ENCODE peak calls at places on chromosome 10, in eight cellular contexts. S is GM23248; C is CD4-positive, alpha-beta memory T cell; J is cardiac muscle cell; D is heart right ventricle; Z is left lung; W is neuronal stem cell; P is heart left ventricle. E is an unnamed sample.
A peak's percentile ranks its signal among the peaks of the same experiment; 100 is the strongest.

GRCh38 chr10:97336942-97337719 is 2.6 kb upstream of the FRAT2 start:
- DNase-seq in S (no peak), C (no peak), J (no peak), D (no peak), Z (peak; percentile 41), W (peak; percentile 57), P (no peak), E (no peak)

GRCh38 chr10:75803816-75804576 is 372.6 kb downstream of the LRMDA start:
- DNase-seq in S (no peak), C (no peak), J (no peak), D (peak; percentile 27), Z (no peak), W (no peak), P (no peak), E (no peak)

GRCh38 chr10:131230166-131230565 is 81.4 kb downstream of the TCERG1L start:
- DNase-seq in S (no peak), C (no peak), J (no peak), D (no peak), Z (no peak), W (no peak), P (peak; percentile 15), E (peak; percentile 21)

GRCh38 chr10:36725581-36726520 is 399.5 kb upstream of the ANKRD30A start:
- DNase-seq in S (peak; percentile 91), C (no peak), J (peak; percentile 50), D (no peak), Z (no peak), W (peak; percentile 69), P (peak; percentile 28), E (no peak)

GRCh38 chr10:104038958-104039752 is 46.5 kb downstream of the COL17A1 start:
- DNase-seq in S (no peak), C (no peak), J (no peak), D (no peak), Z (no peak), W (no peak), P (no peak), E (no peak)

GRCh38 chr10:88115968-88116367 is 252.5 kb downstream of the PTEN start:
- DNase-seq in S (peak; percentile 79), C (no peak), J (no peak), D (no peak), Z (no peak), W (no peak), P (no peak), E (no peak)

GRCh38 chr10:130480491-130480890 is 344.3 kb downstream of the GLRX3 start:
- DNase-seq in S (no peak), C (no peak), J (no peak), D (no peak), Z (no peak), W (no peak), P (no peak), E (no peak)

GRCh38 chr10:48601789-48602188 is 3.1 kb downstream of the ARHGAP22 start:
- DNase-seq in S (no peak), C (no peak), J (no peak), D (no peak), Z (no peak), W (no peak), P (no peak), E (no peak)

GRCh38 chr10:42934351-42934811 is 142.5 kb upstream of the RET start:
- DNase-seq in S (no peak), C (no peak), J (no peak), D (no peak), Z (no peak), W (no peak), P (no peak), E (peak; percentile 65)

GRCh38 chr10:48299066-48299465 is 7.4 kb upstream of the MAPK8 start:
- DNase-seq in S (no peak), C (no peak), J (no peak), D (no peak), Z (no peak), W (no peak), P (no peak), E (no peak)

GRCh38 chr10:71072820-71073205 is 139.6 kb upstream of the UNC5B start:
- DNase-seq in S (no peak), C (no peak), J (no peak), D (no peak), Z (no peak), W (no peak), P (no peak), E (peak; percentile 20)

GRCh38 chr10:94183666-94184264 is 179.0 kb downstream of the NOC3L start:
- DNase-seq in S (peak; percentile 94), C (no peak), J (peak; percentile 90), D (no peak), Z (no peak), W (no peak), P (no peak), E (no peak)

GRCh38 chr10:11742009-11742778 is at the start of gene ECHDC3:
- DNase-seq in S (peak; percentile 49), C (peak; percentile 38), J (peak; percentile 60), D (peak; percentile 75), Z (peak; percentile 79), W (peak; percentile 26), P (peak; percentile 83), E (peak; percentile 88)
- H3K4me3 ChIP-seq in S (peak within 1 kb of the TSS; percentile 60), C (no peak within 1 kb of the TSS), J (peak within 1 kb of the TSS; percentile 15), D (peak within 1 kb of the TSS; percentile 63), Z (peak within 1 kb of the TSS; percentile 80), W (no peak within 1 kb of the TSS), P (peak within 1 kb of the TSS; percentile 57), E (peak within 1 kb of the TSS; percentile 35)

GRCh38 chr10:114223066-114223465 is 16.0 kb upstream of the VWA2 start:
- DNase-seq in S (no peak), C (no peak), J (no peak), D (peak; percentile 43), Z (no peak), W (no peak), P (peak; percentile 74), E (no peak)

GRCh38 chr10:114220281-114220680 is 18.8 kb upstream of the VWA2 start:
- DNase-seq in S (no peak), C (no peak), J (no peak), D (no peak), Z (no peak), W (no peak), P (no peak), E (no peak)

DNA sequence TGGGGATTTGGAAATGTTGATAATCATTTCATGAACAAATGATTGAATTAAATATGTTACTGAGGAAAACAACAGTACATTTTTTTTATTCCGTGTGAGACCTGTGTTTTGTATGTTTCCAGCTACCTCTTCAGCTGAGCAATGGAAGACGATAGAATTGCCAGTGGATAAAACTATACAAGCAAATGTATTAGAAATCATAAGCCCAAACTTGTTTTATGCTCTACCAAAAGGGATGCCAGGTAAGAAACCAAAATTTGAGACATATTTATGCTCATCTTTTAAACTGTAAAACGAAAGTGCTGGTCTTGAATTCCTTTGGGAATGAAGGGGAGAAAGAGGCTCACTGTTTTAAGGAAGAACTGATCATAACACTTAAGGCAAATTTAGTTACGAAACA is 17.8 kb upstream of the VWA2 start:
- DNase-seq in S (no peak), C (no peak), J (no peak), D (no peak), Z (no peak), W (no peak), P (no peak), E (no peak)
- H3K27ac ChIP-seq in S (no peak overlapping the region), C (no peak overlapping the region), J (no peak overlapping the region), D (no peak overlapping the region), Z (no peak overlapping the region), W (no peak overlapping the region), P (no peak overlapping the region), E (no peak overlapping the region)

GRCh38 chr10:79392020-79392398 is 44.7 kb downstream of the PPIF start:
- DNase-seq in S (no peak), C (no peak), J (no peak), D (peak; percentile 11), Z (peak; percentile 32), W (no peak), P (no peak), E (peak; percentile 42)

GRCh38 chr10:79387974-79388850 is 40.9 kb downstream of the PPIF start:
- DNase-seq in S (no peak), C (no peak), J (no peak), D (peak; percentile 6), Z (no peak), W (no peak), P (no peak), E (no peak)

GRCh38 chr10:79390551-79391229 is 43.4 kb downstream of the PPIF start:
- DNase-seq in S (no peak), C (no peak), J (peak; percentile 48), D (peak; percentile 22), Z (peak; percentile 32), W (no peak), P (no peak), E (peak; percentile 75)

GRCh38 chr10:79391231-79392019 is 44.2 kb downstream of the PPIF start:
- DNase-seq in S (peak; percentile 56), C (no peak), J (no peak), D (peak; percentile 33), Z (peak; percentile 26), W (no peak), P (no peak), E (no peak)

DNA sequence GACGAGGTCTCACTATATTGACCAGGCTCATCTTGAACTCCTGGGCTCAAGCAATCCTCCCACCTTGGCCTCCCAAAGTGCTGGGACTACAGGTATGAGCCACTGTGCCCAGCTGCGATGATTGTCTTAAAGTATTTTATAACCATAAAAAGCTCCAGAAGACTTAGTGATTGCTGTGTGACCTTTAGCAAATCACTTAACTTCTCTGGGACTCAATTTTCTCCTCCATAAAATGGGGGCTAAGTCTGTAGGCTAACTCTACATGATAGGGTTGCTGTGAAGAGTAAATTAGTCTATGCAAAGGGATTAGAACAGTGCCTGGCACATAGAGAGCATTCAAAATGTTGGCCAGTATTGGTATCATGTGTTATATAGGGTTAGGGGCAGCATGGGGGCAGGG is 42.8 kb downstream of the PPIF start:
- DNase-seq in S (no peak), C (no peak), J (no peak), D (no peak), Z (no peak), W (no peak), P (no peak), E (no peak)
- H3K36me3 ChIP-seq in S (no peaks in the 10 kb centered on the region), C (no peaks in the 10 kb centered on the region), J (peaks cover 2% of the 10 kb centered on the region), D (peaks cover 32% of the 10 kb centered on the region), Z (peaks cover 33% of the 10 kb centered on the region), W (peaks cover 2% of the 10 kb centered on the region), P (peaks cover 38% of the 10 kb centered on the region), E (no peaks in the 10 kb centered on the region)

GRCh38 chr10:84076540-84077195 is 62.6 kb upstream of the GHITM start:
- DNase-seq in S (peak; percentile 66), C (no peak), J (peak; percentile 79), D (no peak), Z (no peak), W (no peak), P (no peak), E (no peak)

GRCh38 chr10:84077728-84078127 is 61.6 kb upstream of the GHITM start:
- DNase-seq in S (no peak), C (no peak), J (no peak), D (no peak), Z (no peak), W (no peak), P (no peak), E (no peak)

GRCh38 chr10:84075226-84076046 is 63.9 kb upstream of the GHITM start:
- DNase-seq in S (peak; percentile 58), C (no peak), J (no peak), D (no peak), Z (no peak), W (no peak), P (peak; percentile 44), E (no peak)

GRCh38 chr10:84074521-84074920 is 64.8 kb upstream of the GHITM start:
- DNase-seq in S (no peak), C (no peak), J (no peak), D (no peak), Z (no peak), W (no peak), P (no peak), E (no peak)

DNA sequence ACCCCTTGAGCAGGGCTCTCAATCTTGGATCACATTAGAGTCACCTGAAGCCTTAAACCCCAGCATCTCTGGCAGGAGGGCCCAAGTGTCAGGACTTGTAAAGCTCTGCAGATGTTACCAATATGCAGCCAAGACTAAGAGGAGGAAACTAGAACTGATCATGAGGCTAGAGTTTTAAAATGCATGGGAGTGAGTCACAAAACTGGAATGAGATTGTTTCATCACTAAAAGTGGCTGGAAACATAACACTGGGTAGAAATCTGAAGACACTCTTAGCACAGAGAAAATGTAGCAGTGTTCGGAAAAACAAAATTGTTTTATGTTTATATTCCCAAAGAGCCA is 63.3 kb upstream of the GHITM start:
- DNase-seq in S (peak; percentile 82), C (no peak), J (peak; percentile 91), D (no peak), Z (no peak), W (no peak), P (no peak), E (no peak)
- H3K4me3 ChIP-seq in S (peak overlapping the region; percentile 38), C (no peak overlapping the region), J (no peak overlapping the region), D (no peak overlapping the region), Z (no peak overlapping the region), W (no peak overlapping the region), P (no peak overlapping the region), E (no peak overlapping the region)